ENCODE peak calls at places on chromosomes 7 and 10, in ten cellular contexts. A is fibroblast of lung; R is activated CD8-positive, alpha-beta T cell treated with anti-CD3 and anti-CD28 coated beads for 36 hours; I is lung; L is A549; T is sigmoid colon; J is endothelial cell; K is IMR-90; F is prostate gland; Z is left lung. W is an unnamed sample.

GRCh38 chr10:80444124-80444523 is 10.0 kb upstream of the TSPAN14 start:
- DNase-seq in I (no peak), F (no peak), K (no peak), L (no peak), T (no peak), J (no peak), A (no peak), Z (no peak), R (peak), W (no peak)

GRCh38 chr7:108079291-108080057 is 50.7 kb downstream of the LAMB4 start:
- DNase-seq in L (no peak), R (no peak), I (no peak), T (peak), F (no peak), J (no peak), A (peak), Z (no peak), K (peak), W (no peak)

GRCh38 chr7:20199015-20199737 is 18.0 kb downstream of the MACC1 start:
- DNase-seq in F (no peak), I (peak), K (peak), T (no peak), J (no peak), Z (peak), A (peak), L (no peak), R (peak), W (peak)

GRCh38 chr10:85946713-85947326 is 419.8 kb downstream of the GRID1 start:
- DNase-seq in J (no peak), I (no peak), L (no peak), R (no peak), F (no peak), Z (no peak), A (no peak), K (no peak), T (no peak), W (no peak)

GRCh38 chr10:92126100-92126650 is 164.7 kb downstream of the CPEB3 start:
- DNase-seq in I (no peak), L (no peak), T (no peak), A (peak), Z (no peak), J (no peak), F (no peak), R (no peak), K (peak), W (no peak)

GRCh38 chr10:77223532-77224460 is 413.8 kb downstream of the KCNMA1 start:
- DNase-seq in A (no peak), F (no peak), R (no peak), L (no peak), Z (no peak), J (no peak), I (no peak), K (no peak), T (peak), W (no peak)

GRCh38 chr10:73576178-73576889 is 14.8 kb downstream of the USP54 start:
- DNase-seq in A (peak), F (peak), T (peak), J (no peak), I (no peak), Z (no peak), K (peak), L (no peak), R (no peak), W (peak)

GRCh38 chr7:127447326-127447945 is 54.9 kb upstream of the ZNF800 start:
- DNase-seq in K (peak), I (no peak), Z (no peak), R (peak), F (no peak), A (peak), T (no peak), L (no peak), J (peak), W (no peak)

GRCh38 chr10:3961082-3961481 is 176.1 kb upstream of the KLF6 start:
- DNase-seq in A (no peak), J (no peak), F (no peak), I (no peak), L (no peak), Z (no peak), K (no peak), R (peak), T (no peak), W (no peak)

GRCh38 chr7:26376208-26376917 is 84.7 kb downstream of the SNX10 start:
- DNase-seq in A (no peak), T (no peak), J (peak), K (no peak), F (no peak), R (peak), Z (peak), I (peak), L (peak), W (no peak)

GRCh38 chr7:132355048-132355447 is 221.2 kb downstream of the PLXNA4 start:
- DNase-seq in I (no peak), T (no peak), Z (no peak), F (no peak), L (no peak), J (no peak), A (no peak), K (no peak), R (no peak), W (no peak)

GRCh38 chr7:91566333-91566732 is 302.1 kb downstream of the FZD1 start:
- DNase-seq in I (no peak), R (no peak), K (no peak), T (no peak), A (no peak), L (no peak), F (no peak), J (no peak), Z (no peak), W (no peak)

GRCh38 chr7:158614695-158615094 is 27.1 kb upstream of the PTPRN2 start:
- DNase-seq in I (no peak), L (no peak), K (peak), J (no peak), F (no peak), T (no peak), A (peak), Z (no peak), R (no peak), W (no peak)

GRCh38 chr10:12800302-12800701 is 201.2 kb downstream of the CCDC3 start:
- DNase-seq in J (no peak), I (no peak), A (no peak), F (no peak), K (no peak), R (no peak), Z (no peak), T (no peak), L (no peak), W (no peak)

GRCh38 chr7:73839743-73840714 is 2.3 kb downstream of the METTL27 start:
- DNase-seq in L (peak), T (no peak), A (no peak), Z (no peak), K (no peak), R (no peak), J (no peak), I (no peak), F (no peak), W (no peak)

GRCh38 chr10:119460369-119461195 is 81.9 kb downstream of the RGS10 start:
- DNase-seq in T (no peak), K (no peak), F (no peak), A (no peak), R (no peak), J (no peak), Z (no peak), L (no peak), I (no peak), W (no peak)

GRCh38 chr7:131352032-131352431 is 24.4 kb downstream of the MKLN1 start:
- DNase-seq in I (no peak), L (no peak), A (no peak), J (no peak), K (no peak), Z (no peak), T (no peak), F (no peak), R (no peak), W (no peak)

GRCh38 chr10:49395741-49396665 is at the start of gene DRGX:
- DNase-seq in K (no peak), J (no peak), F (no peak), R (no peak), A (no peak), L (no peak), T (no peak), Z (no peak), I (no peak), W (no peak)

GRCh38 chr7:37067961-37068536 is 343.8 kb upstream of the AOAH start:
- DNase-seq in A (no peak), L (no peak), K (peak), J (no peak), I (no peak), T (no peak), R (no peak), F (no peak), Z (no peak), W (no peak)

GRCh38 chr7:120675076-120675475 is 182.9 kb downstream of the TSPAN12 start:
- DNase-seq in R (no peak), T (no peak), I (no peak), A (no peak), J (no peak), Z (no peak), K (no peak), F (no peak), L (no peak), W (no peak)
- TF ChIP-seq CTCF in R (no peak), T (no peak), I (no peak), A (no peak), J (no peak), Z (no peak), K (no peak), F (no peak), L (no peak), W (no peak)

GRCh38 chr10:99914236-99914635 is 95.5 kb downstream of the DNMBP start:
- DNase-seq in I (no peak), K (no peak), R (no peak), L (no peak), Z (no peak), T (no peak), J (no peak), A (no peak), F (no peak), W (no peak)

GRCh38 chr10:99912057-99912456 is 97.7 kb downstream of the DNMBP start:
- DNase-seq in F (no peak), Z (no peak), T (no peak), I (no peak), A (no peak), K (no peak), J (no peak), R (no peak), L (no peak), W (no peak)

GRCh38 chr10:99915414-99915813 is 94.3 kb downstream of the DNMBP start:
- DNase-seq in A (no peak), K (no peak), R (no peak), Z (no peak), I (no peak), F (no peak), J (no peak), L (no peak), T (no peak), W (no peak)

GRCh38 chr10:99916776-99917175 is 93.0 kb downstream of the DNMBP start:
- DNase-seq in J (no peak), K (no peak), T (no peak), A (no peak), I (no peak), F (no peak), Z (no peak), R (no peak), L (no peak), W (no peak)

GRCh38 chr10:99913831-99914235 is 95.9 kb downstream of the DNMBP start:
- DNase-seq in J (peak), F (peak), I (no peak), R (no peak), L (no peak), Z (no peak), K (no peak), T (no peak), A (peak), W (peak)
- TF ChIP-seq CTCF in J (no peak), F (peak), I (no peak), R (no peak), L (no peak), Z (no peak), K (no peak), T (no peak), A (no peak), W (peak)

DNA sequence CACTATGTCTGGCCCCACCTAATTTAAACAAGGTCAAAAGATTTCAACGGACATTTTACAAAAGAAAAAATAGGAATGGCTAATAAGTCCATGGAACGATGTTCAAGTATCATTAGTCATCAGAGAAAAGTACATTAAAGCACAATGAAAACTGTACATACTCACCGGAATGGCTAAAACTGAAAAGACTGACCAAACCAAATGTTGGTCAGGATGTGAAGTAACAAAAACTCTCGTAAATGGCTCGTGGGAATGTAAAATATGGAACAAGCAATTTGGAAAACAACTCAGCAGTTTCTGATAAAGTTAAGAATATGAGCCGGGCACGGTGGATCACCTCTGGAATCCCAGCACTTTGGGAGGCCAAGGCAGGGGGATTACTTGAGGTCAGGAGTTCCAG is 65.7 kb upstream of the PARD3 start:
- DNase-seq in Z (no peak), R (no peak), I (no peak), T (no peak), F (no peak), L (no peak), A (no peak), K (no peak), J (no peak), W (no peak)
- TF ChIP-seq CTCF in Z (no peak), R (no peak), I (no peak), T (no peak), F (no peak), L (no peak), A (no peak), K (no peak), J (no peak), W (no peak)

DNA sequence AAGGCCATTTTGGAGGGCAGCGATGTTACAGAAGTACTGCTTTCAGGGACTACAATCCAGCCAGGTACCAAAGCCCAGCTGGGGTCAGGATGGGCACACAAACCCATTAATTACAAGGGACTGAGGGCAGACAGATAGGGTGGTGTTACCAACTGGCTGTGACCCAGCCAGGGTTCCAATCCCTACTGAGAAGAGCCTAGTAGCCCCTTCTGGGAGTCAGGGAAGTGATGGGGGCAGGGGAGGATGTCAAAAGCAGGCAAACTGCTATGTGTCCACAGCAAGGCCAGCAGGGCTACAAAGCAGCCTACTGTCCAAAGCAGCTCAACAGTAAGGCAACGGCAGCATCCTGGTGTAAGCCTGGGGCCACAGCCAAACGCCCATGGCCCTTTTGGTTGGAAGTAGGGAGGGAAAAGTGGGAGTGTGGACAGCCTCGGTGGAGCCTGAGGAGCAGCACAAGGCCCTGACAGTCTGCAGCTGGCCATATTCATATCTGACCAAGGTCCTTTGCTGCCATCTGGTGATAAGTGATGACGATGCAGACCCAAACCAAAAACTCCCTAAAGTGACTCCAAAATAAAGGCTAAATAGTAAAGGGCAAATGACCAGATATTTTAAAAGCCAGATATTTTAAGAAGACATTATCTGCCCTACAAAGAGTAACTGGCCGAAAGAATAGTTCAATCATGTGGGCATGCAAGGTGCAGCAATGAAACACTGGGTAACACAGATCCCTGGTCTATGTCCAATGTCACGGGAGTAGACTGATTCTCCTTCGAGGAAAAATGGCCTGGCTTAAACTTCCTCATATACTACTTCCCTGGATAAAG is 56.9 kb downstream of the XPNPEP1 start:
- DNase-seq in R (no peak), I (no peak), Z (no peak), A (no peak), K (peak), J (peak), F (no peak), T (no peak), L (no peak), W (no peak)
- TF ChIP-seq CTCF in R (no peak), I (no peak), Z (no peak), A (peak), K (peak), J (no peak), F (no peak), T (no peak), L (peak), W (no peak)

GRCh38 chr7:82810558-82811259 is 352.0 kb downstream of the PCLO start:
- DNase-seq in I (no peak), L (peak), T (no peak), J (peak), A (peak), Z (no peak), R (peak), K (peak), F (peak), W (no peak)
- TF ChIP-seq CTCF in I (no peak), L (peak), T (peak), J (peak), A (peak), Z (no peak), R (peak), K (peak), F (peak), W (peak)

DNA sequence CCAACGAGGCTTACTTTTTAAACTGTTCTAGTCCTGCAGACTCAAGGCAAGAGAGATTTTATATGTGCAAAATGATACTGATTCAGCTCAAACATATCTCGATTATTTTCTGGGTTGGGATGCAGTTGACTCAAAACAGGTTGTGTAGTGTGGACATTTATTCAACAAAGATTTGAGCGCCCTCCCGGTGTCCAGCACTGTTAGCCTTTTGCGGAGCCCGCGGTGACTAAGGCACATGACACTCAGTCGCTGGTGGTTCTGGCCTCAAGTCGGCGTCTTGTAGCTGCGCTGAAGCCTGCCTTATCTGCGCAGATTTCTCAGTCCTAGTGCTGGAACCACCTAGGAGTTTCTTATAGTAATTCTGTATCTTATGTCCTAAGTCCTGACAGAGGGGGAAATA is 938 bp upstream of the CADPS2 start:
- DNase-seq in Z (peak), L (peak), K (peak), T (peak), A (peak), J (peak), I (peak), R (peak), F (peak), W (peak)
- TF ChIP-seq CTCF in Z (no peak), L (no peak), K (no peak), T (no peak), A (peak), J (no peak), I (no peak), R (no peak), F (peak), W (peak)

GRCh38 chr10:69960606-69961167 is 92.0 kb upstream of the MACROH2A2 start:
- DNase-seq in R (no peak), Z (no peak), L (no peak), F (no peak), J (no peak), I (no peak), A (no peak), T (no peak), K (no peak), W (no peak)

GRCh38 chr10:69962746-69963135 is 89.9 kb upstream of the MACROH2A2 start:
- DNase-seq in R (no peak), A (no peak), K (no peak), J (no peak), I (peak), F (no peak), T (no peak), L (no peak), Z (no peak), W (no peak)

GRCh38 chr10:69961864-69962745 is 90.5 kb upstream of the MACROH2A2 start:
- DNase-seq in Z (peak), J (no peak), A (no peak), L (no peak), K (no peak), I (no peak), T (no peak), R (no peak), F (no peak), W (no peak)

GRCh38 chr10:69959911-69960310 is 92.7 kb upstream of the MACROH2A2 start:
- DNase-seq in J (no peak), L (no peak), R (no peak), Z (no peak), F (no peak), K (no peak), A (no peak), T (no peak), I (no peak), W (no peak)

GRCh38 chr10:69961168-69961863 is 91.3 kb upstream of the MACROH2A2 start:
- DNase-seq in T (no peak), L (no peak), Z (no peak), A (peak), K (no peak), I (no peak), F (no peak), R (no peak), J (no peak), W (peak)
- TF ChIP-seq CTCF in T (no peak), L (peak), Z (peak), A (peak), K (no peak), I (no peak), F (no peak), R (peak), J (peak), W (no peak)

GRCh38 chr10:8584666-8585065 is 530.2 kb downstream of the GATA3 start:
- DNase-seq in J (no peak), T (no peak), L (no peak), K (no peak), R (no peak), Z (no peak), I (no peak), F (no peak), A (no peak), W (no peak)

GRCh38 chr10:8577681-8578080 is 523.2 kb downstream of the GATA3 start:
- DNase-seq in I (no peak), Z (no peak), F (no peak), R (peak), A (no peak), L (no peak), K (no peak), T (no peak), J (no peak), W (no peak)

GRCh38 chr10:8586504-8586903 is 532.0 kb downstream of the GATA3 start:
- DNase-seq in L (no peak), R (peak), J (no peak), A (no peak), F (no peak), K (no peak), Z (no peak), T (no peak), I (no peak), W (no peak)

GRCh38 chr10:8583096-8583495 is 528.6 kb downstream of the GATA3 start:
- DNase-seq in K (no peak), F (no peak), A (no peak), Z (no peak), R (no peak), T (no peak), J (no peak), L (no peak), I (no peak), W (no peak)

GRCh38 chr10:8581521-8582225 is 527.2 kb downstream of the GATA3 start:
- DNase-seq in I (no peak), A (peak), T (no peak), F (no peak), R (no peak), L (no peak), K (no peak), J (no peak), Z (no peak), W (no peak)
- TF ChIP-seq CTCF in I (no peak), A (no peak), T (no peak), F (no peak), R (no peak), L (no peak), K (no peak), J (no peak), Z (no peak), W (no peak)

W was measured in stomach.